ENCODE peak calls at places on chromosomes 7 and 10, in four cellular contexts. One of them, this sample, is unnamed.

GRCh38 chr7:116544488-116544887 is 19.7 kb downstream of the CAV1 start:
- DNase-seq in hepatocyte: no peak
- DNase-seq in cardiac muscle cell: no peak
- DNase-seq in AG10803: no peak
- DNase-seq in this sample: no peak

GRCh38 chr10:17006631-17007161 is 122.9 kb downstream of the CUBN start:
- DNase-seq in hepatocyte: no peak
- DNase-seq in cardiac muscle cell: no peak
- DNase-seq in AG10803: no peak
- DNase-seq in this sample: no peak

GRCh38 chr10:99809931-99810615 is 27.6 kb downstream of the ABCC2 start:
- DNase-seq in hepatocyte: peak
- DNase-seq in cardiac muscle cell: no peak
- DNase-seq in AG10803: peak
- DNase-seq in this sample: no peak

GRCh38 chr10:67079126-67079525 is 153.3 kb downstream of the LRRTM3 start:
- DNase-seq in hepatocyte: peak
- DNase-seq in cardiac muscle cell: peak
- DNase-seq in AG10803: no peak
- DNase-seq in this sample: no peak

GRCh38 chr10:132062641-132063390 is 2.9 kb upstream of the JAKMIP3 start:
- DNase-seq in hepatocyte: no peak
- DNase-seq in cardiac muscle cell: no peak
- DNase-seq in AG10803: no peak
- DNase-seq in this sample: no peak

GRCh38 chr7:92006046-92006445 is 65.4 kb downstream of the AKAP9 start:
- DNase-seq in hepatocyte: no peak
- DNase-seq in cardiac muscle cell: no peak
- DNase-seq in AG10803: no peak
- DNase-seq in this sample: no peak

GRCh38 chr10:19847321-19847720 is 31.1 kb downstream of the PLXDC2 start:
- DNase-seq in hepatocyte: peak
- DNase-seq in cardiac muscle cell: no peak
- DNase-seq in AG10803: peak
- DNase-seq in this sample: no peak

GRCh38 chr7:92747041-92747835 is 89.1 kb downstream of the CDK6 start:
- DNase-seq in hepatocyte: no peak
- DNase-seq in cardiac muscle cell: no peak
- DNase-seq in AG10803: peak
- DNase-seq in this sample: no peak

GRCh38 chr10:29546773-29547313 is 87.9 kb downstream of the SVIL start:
- DNase-seq in hepatocyte: no peak
- DNase-seq in cardiac muscle cell: no peak
- DNase-seq in AG10803: no peak
- DNase-seq in this sample: no peak

GRCh38 chr10:63208981-63209380 is 75.9 kb downstream of the NRBF2 start:
- DNase-seq in hepatocyte: no peak
- DNase-seq in cardiac muscle cell: peak
- DNase-seq in AG10803: peak
- DNase-seq in this sample: no peak

GRCh38 chr10:127148933-127149220 is 47.5 kb downstream of the INSYN2A start:
- DNase-seq in hepatocyte: no peak
- DNase-seq in cardiac muscle cell: no peak
- DNase-seq in AG10803: peak
- DNase-seq in this sample: no peak

GRCh38 chr10:93498196-93498595 is 1.8 kb downstream of the CEP55 start:
- DNase-seq in hepatocyte: no peak
- DNase-seq in cardiac muscle cell: no peak
- DNase-seq in AG10803: no peak
- DNase-seq in this sample: no peak

GRCh38 chr10:119652361-119652760 is 1.2 kb downstream of the BAG3 start:
- DNase-seq in hepatocyte: peak
- DNase-seq in cardiac muscle cell: peak
- DNase-seq in AG10803: peak
- DNase-seq in this sample: peak

GRCh38 chr10:100904903-100905302 is 7.9 kb upstream of the SLF2 start:
- DNase-seq in hepatocyte: no peak
- DNase-seq in cardiac muscle cell: no peak
- DNase-seq in AG10803: no peak
- DNase-seq in this sample: no peak

GRCh38 chr7:135414850-135415439 is 95.0 kb downstream of the CNOT4 start:
- DNase-seq in hepatocyte: peak
- DNase-seq in cardiac muscle cell: peak
- DNase-seq in AG10803: peak
- DNase-seq in this sample: peak

GRCh38 chr7:44183386-44183785 is 5.9 kb downstream of the GCK start:
- DNase-seq in hepatocyte: no peak
- DNase-seq in cardiac muscle cell: no peak
- DNase-seq in AG10803: no peak
- DNase-seq in this sample: no peak
- TF ChIP-seq CTCF in hepatocyte: no peak
- TF ChIP-seq CTCF in cardiac muscle cell: no peak
- TF ChIP-seq CTCF in AG10803: no peak
- TF ChIP-seq CTCF in this sample: no peak

DNA sequence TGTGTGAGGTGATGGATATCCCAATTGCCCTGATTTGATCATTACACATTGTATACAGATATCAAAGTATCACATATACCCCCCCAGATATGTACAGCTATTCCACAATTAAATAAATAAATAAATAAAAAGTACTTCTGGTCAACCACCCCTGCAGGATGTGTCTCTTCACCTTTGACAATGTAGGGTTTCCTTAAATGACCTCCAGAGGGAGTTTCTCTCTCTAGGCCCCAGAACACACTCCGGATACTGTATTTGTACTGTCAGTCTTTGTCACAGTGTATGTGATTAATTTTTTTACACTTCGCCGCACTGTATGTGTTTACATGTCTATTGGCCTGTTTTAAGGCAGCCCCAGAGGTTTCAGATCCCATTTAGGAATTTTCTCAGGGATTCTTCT is 123.6 kb downstream of the ADCYAP1R1 start:
- DNase-seq in hepatocyte: no peak
- DNase-seq in cardiac muscle cell: no peak
- DNase-seq in AG10803: no peak
- DNase-seq in this sample: no peak
- TF ChIP-seq CTCF in hepatocyte: peak
- TF ChIP-seq CTCF in cardiac muscle cell: no peak
- TF ChIP-seq CTCF in AG10803: no peak
- TF ChIP-seq CTCF in this sample: no peak

GRCh38 chr10:73653701-73654100 is 2.1 kb downstream of the SYNPO2L start:
- DNase-seq in hepatocyte: no peak
- DNase-seq in cardiac muscle cell: peak
- DNase-seq in AG10803: peak
- DNase-seq in this sample: no peak
- TF ChIP-seq CTCF in hepatocyte: peak
- TF ChIP-seq CTCF in cardiac muscle cell: no peak
- TF ChIP-seq CTCF in AG10803: peak
- TF ChIP-seq CTCF in this sample: no peak

GRCh38 chr7:28298870-28299484 is 113.3 kb upstream of the CREB5 start:
- DNase-seq in hepatocyte: peak
- DNase-seq in cardiac muscle cell: peak
- DNase-seq in AG10803: peak
- DNase-seq in this sample: peak
- TF ChIP-seq CTCF in hepatocyte: peak
- TF ChIP-seq CTCF in cardiac muscle cell: peak
- TF ChIP-seq CTCF in AG10803: peak
- TF ChIP-seq CTCF in this sample: peak

This sample was measured in Calu3.